ENCODE peak calls at places on chromosomes 6 and 20, in four cellular contexts. U is GM12878, V is K562, W is H1. R is an unnamed sample.
A peak's percentile ranks its signal among the peaks of the same experiment; 100 is the strongest.

GRCh38 chr20:36313476-36313875 is 7.3 kb downstream of the DLGAP4 start:
- DNase-seq in U (no peak), V (no peak), W (peak; percentile 41), R (no peak)

GRCh38 chr6:44022296-44022661 is 105.0 kb downstream of the MRPL14 start:
- DNase-seq in U (no peak), W (no peak), V (no peak), R (no peak)

GRCh38 chr6:24064832-24065231 is 61.2 kb upstream of the NRSN1 start:
- DNase-seq in W (no peak), V (no peak), U (no peak), R (no peak)

GRCh38 chr6:170269151-170269872 is 21.6 kb downstream of the DLL1 start:
- DNase-seq in W (peak; percentile 55), V (no peak), U (no peak), R (no peak)

GRCh38 chr6:169970306-169970988 is 219.0 kb downstream of the ERMARD start:
- DNase-seq in U (no peak), V (no peak), W (peak; percentile 43), R (peak; percentile 44)

GRCh38 chr20:60750909-60751308 is 501.2 kb upstream of the CDH4 start:
- DNase-seq in W (no peak), V (no peak), U (no peak), R (no peak)

GRCh38 chr6:148771212-148771601 is 24.4 kb downstream of the UST start:
- DNase-seq in V (no peak), U (no peak), W (no peak), R (no peak)

GRCh38 chr6:56370591-56371198 is 123.3 kb upstream of the COL21A1 start:
- DNase-seq in W (no peak), V (no peak), U (peak; percentile 34), R (peak; percentile 51)

GRCh38 chr6:107046316-107046715 is 18.3 kb downstream of the MTRES1 start:
- DNase-seq in W (no peak), V (no peak), U (no peak), R (peak; percentile 61)

GRCh38 chr6:135739288-135739687 is 112.2 kb upstream of the PDE7B start:
- DNase-seq in V (no peak), U (no peak), W (no peak), R (no peak)

GRCh38 chr6:138337076-138337475 is 40.6 kb upstream of the SMIM28 start:
- DNase-seq in W (no peak), U (no peak), V (no peak), R (no peak)

DNA sequence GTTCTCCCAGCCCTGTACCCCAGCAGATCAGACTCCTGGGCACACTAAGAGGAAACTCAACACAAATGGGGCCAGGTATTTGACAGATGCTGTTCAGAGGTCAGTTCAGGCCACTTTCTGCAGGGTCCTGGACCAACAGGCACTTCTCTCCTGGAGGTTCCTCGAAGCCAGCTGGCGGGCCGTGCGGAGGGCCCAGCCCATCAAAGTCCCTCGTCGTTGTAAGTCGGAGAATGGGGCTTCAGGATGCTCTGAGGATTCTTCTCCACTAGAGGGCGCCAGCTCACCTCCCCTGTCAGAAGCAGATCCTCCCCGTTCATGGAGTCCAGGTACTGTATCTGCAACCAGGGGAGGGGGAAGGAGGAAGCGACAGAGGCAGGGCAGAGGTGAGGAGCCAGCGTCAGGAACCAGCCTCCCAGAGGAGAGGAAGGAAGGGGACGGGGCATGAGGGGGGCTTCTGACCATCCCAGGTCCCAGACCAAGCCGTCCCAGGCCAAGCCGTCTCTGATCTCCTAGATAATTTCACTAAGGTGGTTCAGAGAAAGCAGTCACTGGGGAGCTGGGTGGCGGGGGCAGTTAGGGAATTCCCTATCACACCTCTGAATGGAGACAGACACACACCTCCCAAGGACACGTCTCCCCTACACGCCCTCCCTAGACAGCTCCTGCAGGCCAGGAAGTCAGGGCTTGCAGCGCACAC is 11.7 kb upstream of the FAM83C start:
- DNase-seq in U (peak; percentile 31), W (peak; percentile 93), V (peak; percentile 91), R (peak; percentile 87)
- TF ChIP-seq JUND in U (no peak), W (no peak), V (no peak), R (no peak)

GRCh38 chr6:22145294-22145693 is 151.5 kb downstream of the PRL start:
- DNase-seq in U (no peak), V (no peak), W (no peak), R (no peak)

GRCh38 chr6:22146581-22147468 is 150.0 kb downstream of the PRL start:
- DNase-seq in V (no peak), W (no peak), U (no peak), R (peak; percentile 40)

GRCh38 chr6:22145823-22146379 is 150.9 kb downstream of the PRL start:
- DNase-seq in V (peak; percentile 5), U (no peak), W (no peak), R (peak; percentile 75)

GRCh38 chr6:22142931-22143330 is 153.9 kb downstream of the PRL start:
- DNase-seq in U (no peak), V (no peak), W (no peak), R (no peak)

DNA sequence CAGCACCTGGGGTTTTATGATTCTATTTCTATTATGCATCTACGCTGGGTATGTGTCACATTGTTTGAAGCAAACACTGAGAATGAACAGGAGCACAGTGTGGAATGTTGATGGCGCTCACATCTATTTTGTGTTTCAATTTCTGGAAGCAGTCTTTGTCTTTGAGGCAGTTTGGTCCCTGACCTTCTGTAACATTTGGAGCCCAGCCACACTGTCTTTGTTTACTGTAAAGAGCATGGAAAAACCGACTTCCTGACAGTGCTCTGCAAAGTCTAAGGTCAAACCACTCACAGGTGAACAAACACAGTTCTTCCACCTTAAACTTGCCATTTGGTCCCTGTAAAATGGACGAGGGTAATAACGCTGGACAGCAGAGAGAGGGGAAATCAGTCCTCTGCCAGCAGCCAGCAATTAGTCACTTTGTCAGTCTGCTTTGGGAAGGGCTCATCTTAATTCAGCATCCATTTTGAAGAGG is 155.5 kb downstream of the PRL start:
- DNase-seq in V (no peak), U (no peak), W (no peak), R (no peak)
- H3K27ac ChIP-seq in V (no peak overlapping the region), U (no peak overlapping the region), W (no peak overlapping the region), R (no peak overlapping the region)

DNA sequence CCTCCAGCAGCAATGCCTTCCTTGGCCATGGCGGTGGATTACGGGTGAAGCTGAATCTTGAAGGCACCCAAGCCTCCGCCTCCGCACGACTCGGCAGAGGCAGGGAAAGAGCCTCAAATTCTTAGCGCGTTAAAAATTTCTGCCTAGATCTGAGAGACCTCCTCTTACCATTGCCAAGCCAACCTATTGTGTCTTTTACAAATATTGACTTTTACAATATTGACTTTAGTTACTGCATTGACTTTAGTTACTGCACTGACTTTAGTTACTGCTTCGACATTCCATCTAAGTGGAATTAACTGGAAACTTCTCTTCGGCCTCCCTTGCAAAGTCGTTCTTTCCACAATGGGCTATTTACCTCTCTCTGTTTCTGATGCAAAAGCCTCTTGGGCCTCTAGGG is 13.8 kb upstream of the AKAP12 start:
- DNase-seq in U (no peak), W (no peak), V (no peak), R (no peak)
- TF ChIP-seq EP300 in U (no peak), W (no peak), V (no peak), R (no peak)

GRCh38 chr6:109024784-109025183 is 69.9 kb downstream of the SESN1 start:
- DNase-seq in W (no peak), V (peak; percentile 22), U (no peak), R (no peak)
- TF ChIP-seq JUND in W (no peak), V (no peak), U (no peak), R (no peak)

DNA sequence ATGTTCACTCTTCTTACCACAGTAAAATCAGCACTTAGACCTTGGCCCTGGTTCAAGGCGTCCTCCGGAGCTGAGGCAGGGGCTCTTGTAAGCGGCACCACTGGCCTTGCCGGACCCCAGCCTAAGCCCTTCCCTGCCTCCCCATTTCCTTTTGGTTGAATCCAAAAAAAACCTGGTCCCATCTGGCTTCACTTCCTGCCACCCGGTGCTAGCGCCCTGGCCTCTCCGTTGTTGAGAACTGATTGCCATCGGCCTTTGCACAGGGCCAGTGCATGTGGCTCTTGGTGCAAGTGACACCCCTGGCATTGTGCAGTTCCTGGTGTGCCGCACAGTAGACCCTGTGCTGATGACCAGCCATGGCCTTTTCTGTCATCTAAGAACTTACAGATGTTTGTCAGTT is 19.0 kb upstream of the RBM38 start:
- DNase-seq in U (no peak), W (no peak), V (no peak), R (no peak)
- H3K27ac ChIP-seq in U (no peak overlapping the region), W (no peak overlapping the region), V (no peak overlapping the region), R (no peak overlapping the region)

GRCh38 chr6:54932622-54933021 is 86.1 kb downstream of the FAM83B start:
- DNase-seq in W (no peak), V (no peak), U (no peak), R (no peak)

DNA sequence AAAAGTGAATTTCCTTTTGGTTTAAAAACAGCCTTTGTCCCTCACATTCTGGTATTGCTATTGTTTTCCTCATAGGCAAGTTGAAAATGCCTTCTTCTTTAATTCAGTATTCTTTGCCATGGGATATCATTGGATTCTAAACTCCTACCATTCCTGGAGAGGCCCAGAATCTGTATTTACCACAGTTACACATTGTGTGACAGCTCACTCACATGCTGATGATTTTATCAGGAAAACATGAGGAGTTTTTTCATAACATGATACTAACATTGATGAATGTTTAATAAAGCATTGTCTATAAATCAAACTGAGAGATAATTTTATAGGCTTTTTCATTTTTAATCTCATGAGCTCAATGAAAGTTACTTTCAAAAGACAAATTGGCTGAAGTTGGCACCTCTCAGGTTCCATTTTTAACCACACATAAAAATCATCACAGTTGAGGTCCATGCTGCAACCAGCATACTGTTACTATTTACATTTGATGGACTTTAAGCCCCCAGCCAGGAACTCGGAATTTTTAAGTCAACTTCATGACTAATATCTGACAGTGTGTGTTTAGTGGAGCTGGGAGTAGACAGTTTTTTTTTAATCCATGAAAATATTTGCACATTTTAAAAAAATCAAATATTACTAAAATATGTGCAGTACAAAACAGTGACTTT is 82.8 kb downstream of the FAM83B start:
- DNase-seq in W (no peak), V (no peak), U (no peak), R (no peak)
- TF ChIP-seq EP300 in W (no peak), V (no peak), U (no peak), R (no peak)

DNA sequence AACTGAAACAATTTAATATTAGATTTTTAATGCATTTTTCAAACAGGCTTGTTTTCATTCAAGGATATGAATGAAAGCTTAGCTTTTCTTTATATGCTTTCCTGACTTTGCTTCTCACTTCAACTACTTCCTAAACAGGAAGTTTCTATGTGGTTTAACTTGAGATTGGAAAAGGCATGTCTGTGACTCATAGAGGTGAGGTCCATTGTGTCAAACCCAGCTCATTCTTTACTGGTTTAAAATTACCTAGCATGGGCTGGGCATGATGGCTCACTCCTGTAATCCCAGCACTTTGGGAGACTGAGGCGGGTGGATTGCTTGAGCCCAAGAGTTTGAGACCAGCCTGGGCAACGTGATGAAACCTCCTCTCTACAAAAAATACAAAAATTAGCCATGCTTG is 34.4 kb downstream of the EFHC1 start:
- DNase-seq in W (no peak), U (no peak), V (no peak), R (no peak)
- TF ChIP-seq JUND in W (no peak), U (no peak), V (no peak), R (no peak)

GRCh38 chr6:90035047-90035678 is 140.9 kb downstream of the GJA10 start:
- DNase-seq in V (no peak), W (no peak), U (no peak), R (no peak)
- H3K27ac ChIP-seq in V (no peak overlapping the region), W (no peak overlapping the region), U (no peak overlapping the region), R (no peak overlapping the region)

GRCh38 chr6:17032595-17033591 is 69.0 kb upstream of the STMND1 start:
- DNase-seq in V (no peak), W (no peak), U (no peak), R (no peak)
- TF ChIP-seq EP300 in V (no peak), W (no peak), U (no peak), R (no peak)

GRCh38 chr20:53224851-53225250 is 252.7 kb downstream of the TSHZ2 start:
- DNase-seq in W (no peak), V (no peak), U (no peak), R (no peak)
- TF ChIP-seq JUND in W (no peak), V (no peak), U (no peak), R (no peak)

R was measured in SK-N-SH.